ENCODE peak calls at places on chromosomes 4 and X, in ten cellular contexts. One of them, this sample, is unnamed.

GRCh38 chr4:125639182-125639621 is 324.4 kb downstream of the FAT4 start:
- DNase-seq in activated CD4-positive, alpha-beta T cell treated with anti-CD3 and anti-CD28 coated beads, Interleukin-2, amount 10 ng/mL, durations not matched to agents 7 days and 5 days: no peak
- DNase-seq in stimulated activated naive CD4-positive, alpha-beta T cell: no peak
- DNase-seq in neural crest cell: no peak
- DNase-seq in D341Med: no peak
- DNase-seq in lower leg skin: no peak
- DNase-seq in LHCN-M2: peak
- DNase-seq in ecto neural progenitor cell: peak
- DNase-seq in anterior cingulate cortex: no peak
- DNase-seq in astrocyte of the spinal cord: peak
- DNase-seq in this sample: peak

GRCh38 chrX:38260231-38260630 is 39.6 kb upstream of the SRPX start:
- DNase-seq in activated CD4-positive, alpha-beta T cell treated with anti-CD3 and anti-CD28 coated beads, Interleukin-2, amount 10 ng/mL, durations not matched to agents 7 days and 5 days: no peak
- DNase-seq in stimulated activated naive CD4-positive, alpha-beta T cell: no peak
- DNase-seq in neural crest cell: no peak
- DNase-seq in D341Med: peak
- DNase-seq in lower leg skin: no peak
- DNase-seq in LHCN-M2: peak
- DNase-seq in ecto neural progenitor cell: no peak
- DNase-seq in anterior cingulate cortex: no peak
- DNase-seq in astrocyte of the spinal cord: peak
- DNase-seq in this sample: peak

GRCh38 chrX:13029341-13029740 is 15.1 kb downstream of the FAM9C start:
- DNase-seq in activated CD4-positive, alpha-beta T cell treated with anti-CD3 and anti-CD28 coated beads, Interleukin-2, amount 10 ng/mL, durations not matched to agents 7 days and 5 days: no peak
- DNase-seq in stimulated activated naive CD4-positive, alpha-beta T cell: no peak
- DNase-seq in neural crest cell: no peak
- DNase-seq in D341Med: no peak
- DNase-seq in lower leg skin: no peak
- DNase-seq in LHCN-M2: peak
- DNase-seq in ecto neural progenitor cell: no peak
- DNase-seq in anterior cingulate cortex: no peak
- DNase-seq in astrocyte of the spinal cord: peak
- DNase-seq in this sample: no peak

GRCh38 chr4:907103-907400 is 25.1 kb downstream of the GAK start:
- DNase-seq in activated CD4-positive, alpha-beta T cell treated with anti-CD3 and anti-CD28 coated beads, Interleukin-2, amount 10 ng/mL, durations not matched to agents 7 days and 5 days: no peak
- DNase-seq in stimulated activated naive CD4-positive, alpha-beta T cell: no peak
- DNase-seq in neural crest cell: no peak
- DNase-seq in D341Med: no peak
- DNase-seq in lower leg skin: no peak
- DNase-seq in LHCN-M2: no peak
- DNase-seq in ecto neural progenitor cell: no peak
- DNase-seq in anterior cingulate cortex: no peak
- DNase-seq in astrocyte of the spinal cord: no peak
- DNase-seq in this sample: no peak

GRCh38 chr4:13542577-13543042 is 1.7 kb downstream of the NKX3-2 start:
- DNase-seq in activated CD4-positive, alpha-beta T cell treated with anti-CD3 and anti-CD28 coated beads, Interleukin-2, amount 10 ng/mL, durations not matched to agents 7 days and 5 days: no peak
- DNase-seq in stimulated activated naive CD4-positive, alpha-beta T cell: no peak
- DNase-seq in neural crest cell: no peak
- DNase-seq in D341Med: no peak
- DNase-seq in lower leg skin: no peak
- DNase-seq in LHCN-M2: no peak
- DNase-seq in ecto neural progenitor cell: no peak
- DNase-seq in anterior cingulate cortex: no peak
- DNase-seq in astrocyte of the spinal cord: no peak
- DNase-seq in this sample: no peak

GRCh38 chrX:19629541-19629940 is 114.2 kb upstream of the MAP3K15 start:
- DNase-seq in activated CD4-positive, alpha-beta T cell treated with anti-CD3 and anti-CD28 coated beads, Interleukin-2, amount 10 ng/mL, durations not matched to agents 7 days and 5 days: no peak
- DNase-seq in stimulated activated naive CD4-positive, alpha-beta T cell: no peak
- DNase-seq in neural crest cell: no peak
- DNase-seq in D341Med: no peak
- DNase-seq in lower leg skin: no peak
- DNase-seq in LHCN-M2: no peak
- DNase-seq in ecto neural progenitor cell: no peak
- DNase-seq in anterior cingulate cortex: no peak
- DNase-seq in astrocyte of the spinal cord: no peak
- DNase-seq in this sample: no peak

GRCh38 chr4:111961806-111962205 is 183.4 kb upstream of the FAM241A start:
- DNase-seq in activated CD4-positive, alpha-beta T cell treated with anti-CD3 and anti-CD28 coated beads, Interleukin-2, amount 10 ng/mL, durations not matched to agents 7 days and 5 days: no peak
- DNase-seq in stimulated activated naive CD4-positive, alpha-beta T cell: no peak
- DNase-seq in neural crest cell: no peak
- DNase-seq in D341Med: no peak
- DNase-seq in lower leg skin: no peak
- DNase-seq in LHCN-M2: peak
- DNase-seq in ecto neural progenitor cell: no peak
- DNase-seq in anterior cingulate cortex: no peak
- DNase-seq in astrocyte of the spinal cord: no peak
- DNase-seq in this sample: no peak

GRCh38 chr4:185036842-185037241 is 18.6 kb downstream of the HELT start:
- DNase-seq in activated CD4-positive, alpha-beta T cell treated with anti-CD3 and anti-CD28 coated beads, Interleukin-2, amount 10 ng/mL, durations not matched to agents 7 days and 5 days: no peak
- DNase-seq in stimulated activated naive CD4-positive, alpha-beta T cell: no peak
- DNase-seq in neural crest cell: no peak
- DNase-seq in D341Med: no peak
- DNase-seq in lower leg skin: no peak
- DNase-seq in LHCN-M2: no peak
- DNase-seq in ecto neural progenitor cell: no peak
- DNase-seq in anterior cingulate cortex: no peak
- DNase-seq in astrocyte of the spinal cord: no peak
- DNase-seq in this sample: no peak

GRCh38 chr4:24770111-24770584 is 25.2 kb upstream of the SOD3 start:
- DNase-seq in activated CD4-positive, alpha-beta T cell treated with anti-CD3 and anti-CD28 coated beads, Interleukin-2, amount 10 ng/mL, durations not matched to agents 7 days and 5 days: no peak
- DNase-seq in stimulated activated naive CD4-positive, alpha-beta T cell: no peak
- DNase-seq in neural crest cell: no peak
- DNase-seq in D341Med: no peak
- DNase-seq in lower leg skin: no peak
- DNase-seq in LHCN-M2: peak
- DNase-seq in ecto neural progenitor cell: no peak
- DNase-seq in anterior cingulate cortex: no peak
- DNase-seq in astrocyte of the spinal cord: peak
- DNase-seq in this sample: no peak

GRCh38 chr4:86117781-86118302 is 242.0 kb downstream of the MAPK10 start:
- DNase-seq in activated CD4-positive, alpha-beta T cell treated with anti-CD3 and anti-CD28 coated beads, Interleukin-2, amount 10 ng/mL, durations not matched to agents 7 days and 5 days: no peak
- DNase-seq in stimulated activated naive CD4-positive, alpha-beta T cell: no peak
- DNase-seq in neural crest cell: no peak
- DNase-seq in D341Med: no peak
- DNase-seq in lower leg skin: no peak
- DNase-seq in LHCN-M2: peak
- DNase-seq in ecto neural progenitor cell: no peak
- DNase-seq in anterior cingulate cortex: no peak
- DNase-seq in astrocyte of the spinal cord: peak
- DNase-seq in this sample: no peak

GRCh38 chrX:107659768-107660167 is 31.5 kb downstream of the PRPS1 start:
- DNase-seq in activated CD4-positive, alpha-beta T cell treated with anti-CD3 and anti-CD28 coated beads, Interleukin-2, amount 10 ng/mL, durations not matched to agents 7 days and 5 days: peak
- DNase-seq in stimulated activated naive CD4-positive, alpha-beta T cell: no peak
- DNase-seq in neural crest cell: no peak
- DNase-seq in D341Med: peak
- DNase-seq in lower leg skin: no peak
- DNase-seq in LHCN-M2: peak
- DNase-seq in ecto neural progenitor cell: no peak
- DNase-seq in anterior cingulate cortex: no peak
- DNase-seq in astrocyte of the spinal cord: peak
- DNase-seq in this sample: no peak

GRCh38 chrX:48616575-48616974 is 19.3 kb downstream of the WDR13 start:
- DNase-seq in activated CD4-positive, alpha-beta T cell treated with anti-CD3 and anti-CD28 coated beads, Interleukin-2, amount 10 ng/mL, durations not matched to agents 7 days and 5 days: no peak
- DNase-seq in stimulated activated naive CD4-positive, alpha-beta T cell: no peak
- DNase-seq in neural crest cell: no peak
- DNase-seq in D341Med: no peak
- DNase-seq in lower leg skin: no peak
- DNase-seq in LHCN-M2: no peak
- DNase-seq in ecto neural progenitor cell: no peak
- DNase-seq in anterior cingulate cortex: no peak
- DNase-seq in astrocyte of the spinal cord: peak
- DNase-seq in this sample: no peak

GRCh38 chr4:122803788-122804208 is 22.8 kb upstream of the FGF2 start:
- DNase-seq in activated CD4-positive, alpha-beta T cell treated with anti-CD3 and anti-CD28 coated beads, Interleukin-2, amount 10 ng/mL, durations not matched to agents 7 days and 5 days: no peak
- DNase-seq in stimulated activated naive CD4-positive, alpha-beta T cell: no peak
- DNase-seq in neural crest cell: no peak
- DNase-seq in D341Med: no peak
- DNase-seq in lower leg skin: no peak
- DNase-seq in LHCN-M2: no peak
- DNase-seq in ecto neural progenitor cell: no peak
- DNase-seq in anterior cingulate cortex: no peak
- DNase-seq in astrocyte of the spinal cord: no peak
- DNase-seq in this sample: no peak

GRCh38 chr4:153421980-153422379 is 44.2 kb upstream of the TMEM131L start:
- DNase-seq in activated CD4-positive, alpha-beta T cell treated with anti-CD3 and anti-CD28 coated beads, Interleukin-2, amount 10 ng/mL, durations not matched to agents 7 days and 5 days: no peak
- DNase-seq in stimulated activated naive CD4-positive, alpha-beta T cell: no peak
- DNase-seq in neural crest cell: no peak
- DNase-seq in D341Med: no peak
- DNase-seq in lower leg skin: no peak
- DNase-seq in LHCN-M2: no peak
- DNase-seq in ecto neural progenitor cell: no peak
- DNase-seq in anterior cingulate cortex: no peak
- DNase-seq in astrocyte of the spinal cord: no peak
- DNase-seq in this sample: no peak

GRCh38 chr4:68271851-68272756 is 26.6 kb upstream of the TMPRSS11B start:
- DNase-seq in activated CD4-positive, alpha-beta T cell treated with anti-CD3 and anti-CD28 coated beads, Interleukin-2, amount 10 ng/mL, durations not matched to agents 7 days and 5 days: no peak
- DNase-seq in stimulated activated naive CD4-positive, alpha-beta T cell: no peak
- DNase-seq in neural crest cell: peak
- DNase-seq in D341Med: peak
- DNase-seq in lower leg skin: no peak
- DNase-seq in LHCN-M2: peak
- DNase-seq in ecto neural progenitor cell: no peak
- DNase-seq in anterior cingulate cortex: no peak
- DNase-seq in astrocyte of the spinal cord: peak
- DNase-seq in this sample: no peak

GRCh38 chr4:180827193-180827592 is 1416.0 kb upstream of the TENM3 start:
- DNase-seq in activated CD4-positive, alpha-beta T cell treated with anti-CD3 and anti-CD28 coated beads, Interleukin-2, amount 10 ng/mL, durations not matched to agents 7 days and 5 days: no peak
- DNase-seq in stimulated activated naive CD4-positive, alpha-beta T cell: no peak
- DNase-seq in neural crest cell: no peak
- DNase-seq in D341Med: no peak
- DNase-seq in lower leg skin: no peak
- DNase-seq in LHCN-M2: peak
- DNase-seq in ecto neural progenitor cell: no peak
- DNase-seq in anterior cingulate cortex: no peak
- DNase-seq in astrocyte of the spinal cord: peak
- DNase-seq in this sample: no peak

GRCh38 chr4:112938461-112939058 is 110.9 kb upstream of the ANK2 start:
- DNase-seq in activated CD4-positive, alpha-beta T cell treated with anti-CD3 and anti-CD28 coated beads, Interleukin-2, amount 10 ng/mL, durations not matched to agents 7 days and 5 days: no peak
- DNase-seq in stimulated activated naive CD4-positive, alpha-beta T cell: no peak
- DNase-seq in neural crest cell: no peak
- DNase-seq in D341Med: peak
- DNase-seq in lower leg skin: no peak
- DNase-seq in LHCN-M2: peak
- DNase-seq in ecto neural progenitor cell: no peak
- DNase-seq in anterior cingulate cortex: no peak
- DNase-seq in astrocyte of the spinal cord: peak
- DNase-seq in this sample: no peak

GRCh38 chr4:108247511-108248088 is 78.9 kb upstream of the LEF1 start:
- DNase-seq in activated CD4-positive, alpha-beta T cell treated with anti-CD3 and anti-CD28 coated beads, Interleukin-2, amount 10 ng/mL, durations not matched to agents 7 days and 5 days: no peak
- DNase-seq in stimulated activated naive CD4-positive, alpha-beta T cell: no peak
- DNase-seq in neural crest cell: no peak
- DNase-seq in D341Med: no peak
- DNase-seq in lower leg skin: no peak
- DNase-seq in LHCN-M2: no peak
- DNase-seq in ecto neural progenitor cell: no peak
- DNase-seq in anterior cingulate cortex: no peak
- DNase-seq in astrocyte of the spinal cord: no peak
- DNase-seq in this sample: peak

GRCh38 chrX:45669715-45670360 is 469.2 kb upstream of the DIPK2B start:
- DNase-seq in activated CD4-positive, alpha-beta T cell treated with anti-CD3 and anti-CD28 coated beads, Interleukin-2, amount 10 ng/mL, durations not matched to agents 7 days and 5 days: no peak
- DNase-seq in stimulated activated naive CD4-positive, alpha-beta T cell: no peak
- DNase-seq in neural crest cell: no peak
- DNase-seq in D341Med: no peak
- DNase-seq in lower leg skin: no peak
- DNase-seq in LHCN-M2: peak
- DNase-seq in ecto neural progenitor cell: no peak
- DNase-seq in anterior cingulate cortex: no peak
- DNase-seq in astrocyte of the spinal cord: peak
- DNase-seq in this sample: no peak

GRCh38 chr4:76984788-76985211 is 35.2 kb downstream of the SEPTIN11 start:
- DNase-seq in activated CD4-positive, alpha-beta T cell treated with anti-CD3 and anti-CD28 coated beads, Interleukin-2, amount 10 ng/mL, durations not matched to agents 7 days and 5 days: no peak
- DNase-seq in stimulated activated naive CD4-positive, alpha-beta T cell: no peak
- DNase-seq in neural crest cell: no peak
- DNase-seq in D341Med: no peak
- DNase-seq in lower leg skin: peak
- DNase-seq in LHCN-M2: peak
- DNase-seq in ecto neural progenitor cell: no peak
- DNase-seq in anterior cingulate cortex: no peak
- DNase-seq in astrocyte of the spinal cord: peak
- DNase-seq in this sample: no peak

GRCh38 chr4:20278195-20278594 is 26.5 kb downstream of the SLIT2 start:
- DNase-seq in activated CD4-positive, alpha-beta T cell treated with anti-CD3 and anti-CD28 coated beads, Interleukin-2, amount 10 ng/mL, durations not matched to agents 7 days and 5 days: no peak
- DNase-seq in stimulated activated naive CD4-positive, alpha-beta T cell: no peak
- DNase-seq in neural crest cell: no peak
- DNase-seq in D341Med: no peak
- DNase-seq in lower leg skin: no peak
- DNase-seq in LHCN-M2: no peak
- DNase-seq in ecto neural progenitor cell: no peak
- DNase-seq in anterior cingulate cortex: no peak
- DNase-seq in astrocyte of the spinal cord: no peak
- DNase-seq in this sample: no peak

GRCh38 chr4:158809611-158810486 is 41.0 kb downstream of the FNIP2 start:
- DNase-seq in activated CD4-positive, alpha-beta T cell treated with anti-CD3 and anti-CD28 coated beads, Interleukin-2, amount 10 ng/mL, durations not matched to agents 7 days and 5 days: peak
- DNase-seq in stimulated activated naive CD4-positive, alpha-beta T cell: peak
- DNase-seq in neural crest cell: no peak
- DNase-seq in D341Med: no peak
- DNase-seq in lower leg skin: peak
- DNase-seq in LHCN-M2: peak
- DNase-seq in ecto neural progenitor cell: no peak
- DNase-seq in anterior cingulate cortex: no peak
- DNase-seq in astrocyte of the spinal cord: peak
- DNase-seq in this sample: no peak

GRCh38 chr4:68373513-68373912 is 23.6 kb upstream of the YTHDC1 start:
- DNase-seq in activated CD4-positive, alpha-beta T cell treated with anti-CD3 and anti-CD28 coated beads, Interleukin-2, amount 10 ng/mL, durations not matched to agents 7 days and 5 days: peak
- DNase-seq in stimulated activated naive CD4-positive, alpha-beta T cell: peak
- DNase-seq in neural crest cell: peak
- DNase-seq in D341Med: no peak
- DNase-seq in lower leg skin: peak
- DNase-seq in LHCN-M2: peak
- DNase-seq in ecto neural progenitor cell: peak
- DNase-seq in anterior cingulate cortex: peak
- DNase-seq in astrocyte of the spinal cord: peak
- DNase-seq in this sample: peak

GRCh38 chr4:24211821-24212220 is 322.0 kb upstream of the PPARGC1A start:
- DNase-seq in activated CD4-positive, alpha-beta T cell treated with anti-CD3 and anti-CD28 coated beads, Interleukin-2, amount 10 ng/mL, durations not matched to agents 7 days and 5 days: no peak
- DNase-seq in stimulated activated naive CD4-positive, alpha-beta T cell: no peak
- DNase-seq in neural crest cell: no peak
- DNase-seq in D341Med: no peak
- DNase-seq in lower leg skin: no peak
- DNase-seq in LHCN-M2: no peak
- DNase-seq in ecto neural progenitor cell: no peak
- DNase-seq in anterior cingulate cortex: no peak
- DNase-seq in astrocyte of the spinal cord: peak
- DNase-seq in this sample: no peak

GRCh38 chrX:155966876-155967275 is 30.6 kb upstream of the IL9R start:
- DNase-seq in activated CD4-positive, alpha-beta T cell treated with anti-CD3 and anti-CD28 coated beads, Interleukin-2, amount 10 ng/mL, durations not matched to agents 7 days and 5 days: peak
- DNase-seq in stimulated activated naive CD4-positive, alpha-beta T cell: no peak
- DNase-seq in neural crest cell: peak
- DNase-seq in D341Med: peak
- DNase-seq in lower leg skin: no peak
- DNase-seq in LHCN-M2: peak
- DNase-seq in ecto neural progenitor cell: peak
- DNase-seq in anterior cingulate cortex: no peak
- DNase-seq in astrocyte of the spinal cord: no peak
- DNase-seq in this sample: no peak

GRCh38 chr4:7067147-7067522 is 729 bp downstream of the GRPEL1 start:
- DNase-seq in activated CD4-positive, alpha-beta T cell treated with anti-CD3 and anti-CD28 coated beads, Interleukin-2, amount 10 ng/mL, durations not matched to agents 7 days and 5 days: no peak
- DNase-seq in stimulated activated naive CD4-positive, alpha-beta T cell: no peak
- DNase-seq in neural crest cell: no peak
- DNase-seq in D341Med: no peak
- DNase-seq in lower leg skin: no peak
- DNase-seq in LHCN-M2: peak
- DNase-seq in ecto neural progenitor cell: no peak
- DNase-seq in anterior cingulate cortex: no peak
- DNase-seq in astrocyte of the spinal cord: no peak
- DNase-seq in this sample: no peak

GRCh38 chr4:184937030-184937710 is 81.1 kb upstream of the HELT start:
- DNase-seq in activated CD4-positive, alpha-beta T cell treated with anti-CD3 and anti-CD28 coated beads, Interleukin-2, amount 10 ng/mL, durations not matched to agents 7 days and 5 days: no peak
- DNase-seq in stimulated activated naive CD4-positive, alpha-beta T cell: no peak
- DNase-seq in neural crest cell: no peak
- DNase-seq in D341Med: no peak
- DNase-seq in lower leg skin: no peak
- DNase-seq in LHCN-M2: no peak
- DNase-seq in ecto neural progenitor cell: no peak
- DNase-seq in anterior cingulate cortex: no peak
- DNase-seq in astrocyte of the spinal cord: no peak
- DNase-seq in this sample: no peak

GRCh38 chr4:101367201-101367600 is 19.9 kb upstream of the PPP3CA start:
- DNase-seq in activated CD4-positive, alpha-beta T cell treated with anti-CD3 and anti-CD28 coated beads, Interleukin-2, amount 10 ng/mL, durations not matched to agents 7 days and 5 days: no peak
- DNase-seq in stimulated activated naive CD4-positive, alpha-beta T cell: no peak
- DNase-seq in neural crest cell: no peak
- DNase-seq in D341Med: no peak
- DNase-seq in lower leg skin: no peak
- DNase-seq in LHCN-M2: peak
- DNase-seq in ecto neural progenitor cell: no peak
- DNase-seq in anterior cingulate cortex: no peak
- DNase-seq in astrocyte of the spinal cord: peak
- DNase-seq in this sample: no peak